ENCODE peak calls at places on chromosomes 3 and 15, in five cellular contexts. V is epithelial cell of esophagus, Q is cardiac fibroblast, S is CD14-positive monocyte, J is neural progenitor cell. E is an unnamed sample.

GRCh38 chr3:114827495-114827894 is 319.6 kb downstream of the ZBTB20 start:
- DNase-seq in S (no peak), V (peak; percentile 57), J (peak; percentile 37), Q (peak; percentile 75), E (no peak)

GRCh38 chr15:59993041-59993750 is 10.9 kb upstream of the FOXB1 start:
- DNase-seq in S (no peak), J (no peak), Q (no peak), V (no peak), E (no peak)

GRCh38 chr3:46671541-46672348 is 21.7 kb downstream of the ALS2CL start:
- DNase-seq in Q (no peak), J (no peak), S (peak; percentile 46), V (no peak), E (no peak)

GRCh38 chr3:175951047-175951694 is 1092.0 kb downstream of the NAALADL2 start:
- DNase-seq in Q (peak; percentile 18), J (no peak), V (peak; percentile 19), S (no peak), E (no peak)

GRCh38 chr3:128336337-128337156 is 130.1 kb downstream of the DNAJB8 start:
- DNase-seq in J (no peak), S (no peak), Q (no peak), V (peak; percentile 34), E (no peak)

GRCh38 chr15:90188914-90189748 is 12.0 kb upstream of the SEMA4B start:
- DNase-seq in J (no peak), S (no peak), V (peak; percentile 45), Q (no peak), E (no peak)

GRCh38 chr3:182078314-182078713 is 366.6 kb downstream of the SOX2 start:
- DNase-seq in J (no peak), Q (no peak), S (no peak), V (no peak), E (no peak)

GRCh38 chr15:64009241-64009640 is 37.0 kb downstream of the DAPK2 start:
- DNase-seq in J (no peak), Q (peak; percentile 29), S (no peak), V (peak; percentile 85), E (no peak)

GRCh38 chr3:44509393-44509921 is 32.0 kb upstream of the ZNF445 start:
- DNase-seq in V (no peak), J (peak; percentile 56), Q (peak; percentile 8), S (no peak), E (no peak)

GRCh38 chr3:154969366-154969765 is 110.8 kb upstream of the MME start:
- DNase-seq in Q (no peak), S (no peak), J (no peak), V (no peak), E (no peak)

GRCh38 chr15:84736375-84736774 is 12.0 kb upstream of the ZNF592 start:
- DNase-seq in Q (no peak), V (no peak), J (no peak), S (no peak), E (no peak)

GRCh38 chr3:152222327-152222726 is 46.4 kb upstream of the MBNL1 start:
- DNase-seq in J (no peak), Q (peak; percentile 82), V (peak; percentile 43), S (no peak), E (no peak)

GRCh38 chr15:91456251-91456718 is 356.2 kb downstream of the SV2B start:
- DNase-seq in Q (peak; percentile 87), J (no peak), V (peak; percentile 94), S (no peak), E (no peak)

GRCh38 chr15:78059110-78059839 is 18.2 kb downstream of the TBC1D2B start:
- DNase-seq in S (no peak), Q (peak; percentile 58), V (peak; percentile 61), J (no peak), E (no peak)

GRCh38 chr15:46296797-46297196 is 662.0 kb downstream of the SQOR start:
- DNase-seq in J (no peak), Q (no peak), V (no peak), S (no peak), E (no peak)

GRCh38 chr3:126554560-126555525 is 3.9 kb downstream of the C3orf22 start:
- DNase-seq in Q (no peak), J (no peak), S (no peak), V (no peak), E (peak; percentile 61)

GRCh38 chr15:33215941-33216872 is 21.7 kb upstream of the FMN1 start:
- DNase-seq in J (peak; percentile 51), S (no peak), Q (peak; percentile 53), V (peak; percentile 79), E (no peak)

GRCh38 chr15:43208052-43209002 is 12.5 kb downstream of the EPB42 start:
- DNase-seq in Q (no peak), J (no peak), V (no peak), S (no peak), E (peak; percentile 61)

GRCh38 chr3:194265505-194265892 is 85.6 kb downstream of the CPN2 start:
- DNase-seq in S (no peak), V (peak; percentile 36), J (peak; percentile 28), Q (peak; percentile 96), E (no peak)

GRCh38 chr15:62297933-62298332 is 132.8 kb upstream of the C2CD4B start:
- DNase-seq in S (no peak), V (no peak), Q (no peak), J (no peak), E (no peak)

DNA sequence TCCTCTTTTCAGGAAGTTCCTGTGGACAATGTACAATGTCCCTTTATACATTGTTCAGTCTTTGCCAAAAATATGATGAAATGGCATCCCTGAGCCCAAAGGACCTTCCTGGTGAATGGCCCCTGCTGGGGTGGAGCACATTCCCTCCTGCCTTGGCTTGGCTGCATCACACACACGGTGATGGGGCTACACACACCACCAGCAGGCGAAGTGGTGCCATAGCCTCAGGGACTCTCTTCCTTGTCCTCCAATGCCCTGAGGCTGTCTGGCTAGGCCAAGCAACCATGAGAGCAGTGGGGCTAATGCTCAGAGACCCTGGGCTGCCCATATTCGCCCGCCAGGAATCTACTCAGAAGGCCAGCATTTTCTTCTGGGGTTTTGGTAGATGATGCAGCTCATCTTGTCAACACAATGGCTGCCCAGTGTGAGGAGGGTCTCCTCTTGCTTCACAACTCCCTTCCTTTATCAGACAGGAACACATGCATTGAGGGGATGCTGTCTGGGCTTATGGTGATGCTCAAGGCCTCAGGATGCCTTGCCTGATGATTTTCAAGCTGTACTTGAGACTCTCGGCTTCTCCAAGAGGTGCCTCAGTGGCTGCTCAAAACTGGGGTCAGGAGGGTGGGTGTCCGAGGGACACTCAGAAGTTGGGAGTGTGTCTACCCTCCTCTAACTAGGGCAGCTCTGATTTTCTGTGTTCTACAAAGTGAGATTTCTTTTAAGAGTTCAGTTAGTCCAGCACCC is 40.9 kb upstream of the EPHB1 start:
- DNase-seq in J (no peak), V (no peak), S (no peak), Q (peak; percentile 9), E (no peak)
- TF ChIP-seq CTCF in J (peak; percentile 13), V (no peak), S (no peak), Q (no peak), E (no peak)

GRCh38 chr3:24583004-24583403 is 88.4 kb upstream of the THRB start:
- DNase-seq in V (peak; percentile 51), J (peak; percentile 7), S (no peak), Q (peak; percentile 46), E (no peak)
- TF ChIP-seq CTCF in V (peak; percentile 55), J (peak; percentile 44), S (no peak), Q (peak; percentile 31), E (peak; percentile 21)

DNA sequence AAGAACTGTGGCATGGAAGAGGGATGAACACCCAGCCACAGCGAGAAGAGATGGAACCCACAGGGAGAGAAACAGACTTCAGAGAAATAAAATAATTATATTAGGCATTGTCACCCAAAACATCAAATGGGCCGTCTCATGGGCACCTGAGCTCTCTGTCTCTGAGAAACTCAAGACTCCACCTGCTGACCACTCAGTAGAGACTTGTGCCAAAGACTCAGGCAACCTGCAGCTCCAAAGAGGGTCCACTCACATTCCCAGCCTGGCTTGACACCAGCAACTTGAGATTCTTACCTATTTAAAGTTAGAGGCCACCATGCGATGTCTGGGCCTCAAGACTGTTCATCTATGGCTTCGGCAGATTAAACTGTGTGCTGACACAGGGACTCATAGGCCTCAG is 12.0 kb downstream of the SEMA5B start:
- DNase-seq in J (no peak), V (no peak), S (no peak), Q (no peak), E (no peak)
- TF ChIP-seq CTCF in J (peak; percentile 8), V (no peak), S (no peak), Q (no peak), E (no peak)

DNA sequence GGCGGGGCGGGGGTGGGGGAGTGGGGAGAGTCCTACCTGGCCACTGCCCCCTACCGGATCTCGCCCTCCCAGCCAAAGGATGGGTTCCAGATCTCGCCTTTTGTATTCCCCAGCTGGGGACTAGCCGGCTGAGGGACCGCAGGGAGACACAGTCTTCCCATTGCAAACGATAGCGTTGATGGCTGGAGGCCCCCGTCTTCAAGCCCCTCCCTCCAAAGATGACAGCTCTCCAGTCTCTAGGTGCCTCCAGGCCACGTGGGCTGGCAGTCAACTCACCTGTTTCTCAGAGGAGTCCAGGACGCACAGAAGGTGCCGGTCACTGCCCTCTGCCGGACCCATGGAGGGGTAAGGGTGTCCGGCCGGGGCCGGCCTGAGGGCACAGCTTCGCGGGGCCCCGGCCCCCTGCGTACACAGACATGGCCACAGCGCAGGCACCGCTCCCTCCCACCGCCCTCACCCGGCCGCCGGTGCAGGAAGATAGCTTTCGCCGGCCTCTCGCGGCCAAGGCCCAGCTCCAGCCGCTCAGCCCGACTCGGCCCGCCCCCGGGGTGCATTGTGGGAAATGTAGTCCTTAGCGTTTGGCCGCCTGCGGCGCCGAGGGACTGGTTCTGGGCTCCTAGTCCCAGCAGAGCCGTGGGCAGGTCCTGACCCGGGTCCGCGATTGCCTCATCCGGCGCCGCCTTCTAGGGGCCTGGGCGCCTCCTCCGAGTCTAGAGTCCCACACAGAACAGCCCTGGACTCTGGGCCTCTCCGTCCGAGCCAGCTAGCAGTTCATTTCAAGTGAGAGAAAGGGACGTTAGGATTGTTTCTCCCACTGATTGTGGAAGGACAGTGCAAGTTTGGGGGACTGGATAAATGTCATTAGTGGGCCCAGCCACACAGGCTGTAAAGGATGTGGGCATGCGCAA is at the start of gene MON1A:
- DNase-seq in S (peak; percentile 84), V (peak; percentile 91), J (peak; percentile 95), Q (peak; percentile 92), E (peak; percentile 94)
- TF ChIP-seq CTCF in S (peak; percentile 7), V (peak; percentile 41), J (peak; percentile 55), Q (peak; percentile 22), E (peak; percentile 67)